ENCODE peak calls at places on chromosome 3, in five cellular contexts. Q is GM12864, I is SHP77, B is cardiac muscle cell, X is upper lobe of left lung. E is an unnamed sample.

GRCh38 chr3:182284793-182285192 is 508.5 kb upstream of the ATP11B start:
- DNase-seq in Q (no peak), I (no peak), B (no peak), X (no peak), E (peak; percentile 96)

GRCh38 chr3:36429986-36430485 is 49.7 kb downstream of the STAC start:
- DNase-seq in Q (no peak), I (no peak), B (no peak), X (no peak), E (no peak)

GRCh38 chr3:64033033-64033432 is 9.7 kb upstream of the PSMD6 start:
- DNase-seq in Q (no peak), I (no peak), B (no peak), X (no peak), E (no peak)

GRCh38 chr3:83738202-83738601 is 1220.6 kb upstream of the CADM2 start:
- DNase-seq in Q (no peak), I (no peak), B (no peak), X (no peak), E (no peak)

GRCh38 chr3:39454818-39455217 is 12.7 kb upstream of the MOBP start:
- DNase-seq in Q (no peak), I (no peak), B (no peak), X (no peak), E (no peak)

GRCh38 chr3:59191651-59192050 is 141.8 kb upstream of the CFAP20DC start:
- DNase-seq in Q (no peak), I (no peak), B (no peak), X (no peak), E (no peak)

GRCh38 chr3:126730376-126730775 is 26.3 kb downstream of the CHCHD6 start:
- DNase-seq in Q (no peak), I (no peak), B (no peak), X (no peak), E (no peak)

GRCh38 chr3:63662500-63662899 is 10.0 kb downstream of the SNTN start:
- DNase-seq in Q (no peak), I (no peak), B (no peak), X (no peak), E (no peak)

GRCh38 chr3:179642871-179643270 is 10.0 kb upstream of the USP13 start:
- DNase-seq in Q (no peak), I (no peak), B (no peak), X (no peak), E (no peak)